ENCODE peak calls at places on chromosome 2, in seven cellular contexts. D, R, G, H, Y, K and U are unnamed samples.
A peak's percentile ranks its signal among the peaks of the same experiment; 100 is the strongest.

GRCh38 chr2:118239284-118239683 is 151.0 kb downstream of the INSIG2 start:
- DNase-seq in R (no peak), K (no peak), H (no peak), D (no peak), Y (no peak), G (no peak), U (no peak)

GRCh38 chr2:47307066-47307465 is 95.9 kb upstream of the MSH2 start:
- DNase-seq in H (peak; percentile 69), D (no peak), G (no peak), K (no peak), Y (no peak), R (no peak), U (peak; percentile 33)

GRCh38 chr2:161223139-161223732 is 63.0 kb downstream of the TANK start:
- DNase-seq in R (no peak), Y (no peak), K (no peak), G (no peak), H (peak; percentile 55), D (peak; percentile 14), U (peak; percentile 50)

GRCh38 chr2:10265328-10266132 is 37.2 kb upstream of the HPCAL1 start:
- DNase-seq in H (peak; percentile 34), Y (no peak), R (no peak), K (peak; percentile 29), G (no peak), D (no peak), U (no peak)

GRCh38 chr2:28400921-28401320 is 8.3 kb downstream of the FOSL2 start:
- DNase-seq in H (no peak), G (no peak), Y (no peak), K (no peak), R (no peak), D (no peak), U (no peak)

GRCh38 chr2:127770973-127771735 is 39.8 kb downstream of the WDR33 start:
- DNase-seq in Y (no peak), H (peak; percentile 79), K (peak; percentile 86), G (no peak), D (peak; percentile 68), R (peak; percentile 21), U (peak; percentile 94)

GRCh38 chr2:127049927-127050802 is 56.8 kb downstream of the BIN1 start:
- DNase-seq in D (peak; percentile 53), G (peak; percentile 72), Y (peak; percentile 47), R (no peak), K (peak; percentile 27), H (peak; percentile 42), U (no peak)

GRCh38 chr2:183242937-183243336 is 118.7 kb downstream of the NUP35 start:
- DNase-seq in K (peak; percentile 73), D (peak; percentile 3), Y (no peak), R (no peak), H (no peak), G (no peak), U (no peak)

GRCh38 chr2:131067465-131067864 is 25.8 kb downstream of the FAM168B start:
- DNase-seq in G (no peak), D (no peak), K (no peak), H (no peak), R (no peak), Y (no peak), U (no peak)

GRCh38 chr2:37873749-37874330 is 51.2 kb upstream of the RMDN2 start:
- DNase-seq in G (no peak), R (no peak), K (no peak), H (no peak), Y (no peak), D (no peak), U (no peak)

GRCh38 chr2:84781942-84782716 is 98.8 kb downstream of the TRABD2A start:
- DNase-seq in K (no peak), Y (no peak), D (peak; percentile 68), H (no peak), G (no peak), R (no peak), U (no peak)

GRCh38 chr2:172397136-172397825 is 30.1 kb upstream of the ITGA6 start:
- DNase-seq in Y (peak; percentile 34), D (no peak), H (peak; percentile 83), R (no peak), G (peak; percentile 20), K (no peak), U (no peak)

GRCh38 chr2:215530191-215530968 is 94.5 kb upstream of the FN1 start:
- DNase-seq in H (peak; percentile 9), K (no peak), R (no peak), G (no peak), D (peak; percentile 77), Y (no peak), U (peak; percentile 30)

GRCh38 chr2:112482309-112483046 is 522 bp downstream of the TTL start:
- DNase-seq in R (no peak), H (peak; percentile 43), D (peak; percentile 70), K (peak; percentile 24), G (peak; percentile 30), Y (peak; percentile 48), U (peak; percentile 30)

GRCh38 chr2:133884739-133885381 is 316.6 kb upstream of the NCKAP5 start:
- DNase-seq in H (peak; percentile 34), D (no peak), Y (no peak), R (no peak), K (peak; percentile 14), G (no peak), U (peak; percentile 32)

GRCh38 chr2:175183674-175184073 is 2.2 kb upstream of the ATP5MC3 start:
- DNase-seq in D (no peak), R (no peak), K (no peak), Y (no peak), G (no peak), H (no peak), U (no peak)

GRCh38 chr2:175181877-175182308 is 383 bp upstream of the ATP5MC3 start:
- DNase-seq in G (no peak), R (no peak), H (no peak), Y (no peak), K (no peak), D (no peak), U (no peak)

GRCh38 chr2:175187378-175187777 is 5.9 kb upstream of the ATP5MC3 start:
- DNase-seq in Y (no peak), K (no peak), H (no peak), R (no peak), G (no peak), D (no peak), U (peak; percentile 50)
- TF ChIP-seq CTCF in Y (peak; percentile 12), K (peak; percentile 58), H (peak; percentile 36), R (peak; percentile 20), G (no peak), D (no peak), U (peak; percentile 60)

GRCh38 chr2:35337922-35338321 is 1017.7 kb upstream of the CRIM1 start:
- DNase-seq in Y (no peak), K (no peak), R (no peak), D (no peak), H (no peak), G (no peak), U (no peak)

GRCh38 chr2:35347561-35347960 is 1008.0 kb upstream of the CRIM1 start:
- DNase-seq in H (no peak), R (no peak), D (no peak), Y (no peak), K (no peak), G (no peak), U (no peak)

DNA sequence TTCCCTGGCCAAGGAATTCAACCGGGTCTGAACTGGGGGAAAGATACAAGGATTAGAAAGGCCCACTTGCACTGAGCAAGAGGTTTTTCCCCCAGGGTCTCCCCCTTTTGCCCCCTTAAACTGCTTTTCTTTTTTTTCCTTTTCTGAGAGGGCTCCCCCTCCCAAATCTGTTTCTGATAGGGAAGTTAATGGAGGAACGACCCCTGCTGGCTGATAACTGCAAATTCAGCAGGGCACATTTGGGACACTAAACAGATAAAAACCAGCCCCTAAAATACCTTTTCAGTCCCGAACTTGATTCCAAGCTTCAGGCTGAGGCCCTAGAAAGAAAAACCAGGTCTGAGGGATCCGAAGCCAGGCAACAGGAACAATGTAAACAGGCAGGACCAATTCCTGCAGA is 1012.4 kb upstream of the CRIM1 start:
- DNase-seq in H (no peak), K (no peak), R (no peak), G (no peak), D (no peak), Y (no peak), U (no peak)
- TF ChIP-seq CTCF in H (no peak), K (peak; percentile 26), R (peak; percentile 16), G (no peak), D (no peak), Y (no peak), U (peak; percentile 58)

DNA sequence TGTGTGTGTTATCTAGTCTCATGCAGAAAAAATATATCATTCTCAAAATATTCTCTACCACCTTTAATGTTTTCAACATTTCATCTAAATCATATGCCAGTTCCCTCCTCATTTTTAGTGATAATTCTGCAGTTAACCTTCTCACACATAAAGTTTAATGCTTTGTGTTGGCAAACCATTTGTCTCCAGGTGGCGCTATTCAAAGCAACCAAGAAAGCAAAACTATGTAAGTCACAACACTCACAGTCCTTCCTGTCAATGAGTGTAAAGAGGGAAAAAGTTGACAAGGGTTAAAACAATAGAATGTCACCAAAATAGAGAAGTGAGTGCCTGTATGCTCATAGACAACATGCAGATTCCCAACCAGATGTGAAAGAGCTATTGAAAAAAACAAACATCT is 961.6 kb upstream of the LRRTM1 start:
- DNase-seq in K (no peak), D (no peak), Y (no peak), R (no peak), H (no peak), G (no peak), U (no peak)
- TF ChIP-seq CTCF in K (no peak), D (peak; percentile 39), Y (no peak), R (no peak), H (no peak), G (no peak), U (no peak)

GRCh38 chr2:201320701-201321100 is 36.4 kb downstream of the FLACC1 start:
- DNase-seq in G (no peak), D (no peak), H (no peak), Y (no peak), K (no peak), R (no peak), U (no peak)

GRCh38 chr2:201322772-201323171 is 34.4 kb downstream of the FLACC1 start:
- DNase-seq in K (no peak), Y (no peak), H (no peak), G (no peak), R (no peak), D (no peak), U (no peak)

GRCh38 chr2:201319511-201319910 is 37.6 kb downstream of the FLACC1 start:
- DNase-seq in D (no peak), K (no peak), H (no peak), G (no peak), Y (no peak), R (no peak), U (no peak)

GRCh38 chr2:201320257-201320656 is 36.9 kb downstream of the FLACC1 start:
- DNase-seq in K (no peak), Y (no peak), G (no peak), R (no peak), H (no peak), D (no peak), U (no peak)
- TF ChIP-seq CTCF in K (no peak), Y (no peak), G (no peak), R (no peak), H (no peak), D (no peak), U (no peak)